ENCODE peak calls at places on chromosomes 5 and 9, in seven cellular contexts. F is breast epithelium, N is upper lobe of left lung, K is sigmoid colon, S is endothelial cell of umbilical vein, L is HCT116, U is H1. O is an unnamed sample.

GRCh38 chr5:68239485-68239884 is 23.9 kb downstream of the PIK3R1 start:
- DNase-seq in F (peak; percentile 69), N (peak; percentile 85), K (peak; percentile 95), S (peak; percentile 60), L (no peak), U (no peak), O (no peak)

GRCh38 chr5:118692811-118693342 is 295.5 kb downstream of the DTWD2 start:
- DNase-seq in F (no peak), N (no peak), K (no peak), S (no peak), L (no peak), U (peak; percentile 1), O (no peak)

GRCh38 chr5:150723845-150724244 is 23.0 kb upstream of the RBM22 start:
- DNase-seq in F (no peak), N (no peak), K (no peak), S (no peak), L (no peak), U (no peak), O (no peak)

GRCh38 chr5:111548992-111549649 is 36.8 kb upstream of the STARD4 start:
- DNase-seq in F (no peak), N (no peak), K (no peak), S (no peak), L (no peak), U (no peak), O (no peak)

GRCh38 chr5:121707196-121707595 is 144.5 kb upstream of the FTMT start:
- DNase-seq in F (no peak), N (no peak), K (no peak), S (no peak), L (no peak), U (no peak), O (no peak)

GRCh38 chr5:135833961-135834638 is 363 bp upstream of the SLC25A48 start:
- DNase-seq in F (no peak), N (no peak), K (no peak), S (no peak), L (no peak), U (no peak), O (peak; percentile 76)

GRCh38 chr9:37128051-37128450 is 7.7 kb downstream of the ZCCHC7 start:
- DNase-seq in F (no peak), N (no peak), K (no peak), S (no peak), L (no peak), U (no peak), O (no peak)

GRCh38 chr9:99030082-99030481 is 74.8 kb upstream of the TGFBR1 start:
- DNase-seq in F (no peak), N (no peak), K (no peak), S (no peak), L (no peak), U (no peak), O (no peak)

GRCh38 chr5:6712136-6712581 is 1.1 kb upstream of the TENT4A start:
- DNase-seq in F (peak; percentile 23), N (peak; percentile 56), K (peak; percentile 80), S (peak; percentile 60), L (no peak), U (no peak), O (peak; percentile 95)

GRCh38 chr5:7805379-7805778 is 45.6 kb downstream of the CFAP90 start:
- DNase-seq in F (no peak), N (no peak), K (no peak), S (no peak), L (peak; percentile 2), U (no peak), O (no peak)

GRCh38 chr5:56339732-56340131 is 106.6 kb upstream of the ANKRD55 start:
- DNase-seq in F (no peak), N (no peak), K (no peak), S (no peak), L (no peak), U (no peak), O (no peak)

GRCh38 chr5:52802272-52803011 is 14.7 kb downstream of the ITGA1 start:
- DNase-seq in F (no peak), N (no peak), K (no peak), S (peak; percentile 9), L (no peak), U (no peak), O (no peak)

GRCh38 chr5:17184596-17184995 is 32.8 kb upstream of the BASP1 start:
- DNase-seq in F (no peak), N (no peak), K (no peak), S (no peak), L (no peak), U (no peak), O (no peak)

GRCh38 chr5:174396541-174396940 is 327.8 kb upstream of the MSX2 start:
- DNase-seq in F (no peak), N (no peak), K (no peak), S (no peak), L (no peak), U (no peak), O (peak; percentile 69)

GRCh38 chr9:17627641-17628040 is 48.8 kb downstream of the SH3GL2 start:
- DNase-seq in F (no peak), N (no peak), K (no peak), S (no peak), L (no peak), U (no peak), O (no peak)

GRCh38 chr9:129491486-129491855 is 129.4 kb downstream of the C9orf50 start:
- DNase-seq in F (peak; percentile 70), N (peak; percentile 90), K (peak; percentile 93), S (peak; percentile 30), L (no peak), U (no peak), O (no peak)

GRCh38 chr9:127361561-127361960 is 35.4 kb upstream of the SLC2A8 start:
- DNase-seq in F (no peak), N (no peak), K (no peak), S (no peak), L (no peak), U (no peak), O (no peak)

GRCh38 chr9:16336833-16337232 is 533.6 kb downstream of the BNC2 start:
- DNase-seq in F (no peak), N (no peak), K (no peak), S (no peak), L (no peak), U (no peak), O (no peak)

GRCh38 chr5:1152771-1153282 is 41.0 kb upstream of the SLC12A7 start:
- DNase-seq in F (no peak), N (no peak), K (no peak), S (no peak), L (no peak), U (no peak), O (no peak)

GRCh38 chr5:106818552-106818951 is 852.2 kb downstream of the EFNA5 start:
- DNase-seq in F (no peak), N (no peak), K (no peak), S (no peak), L (no peak), U (no peak), O (no peak)

GRCh38 chr5:172833691-172834569 is at the start of gene ERGIC1:
- DNase-seq in F (peak; percentile 66), N (peak; percentile 88), K (peak; percentile 92), S (peak; percentile 82), L (peak; percentile 39), U (no peak), O (no peak)

GRCh38 chr5:142955628-142956027 is 185.5 kb downstream of the ARHGAP26 start:
- DNase-seq in F (no peak), N (no peak), K (no peak), S (no peak), L (no peak), U (no peak), O (no peak)

GRCh38 chr5:126846756-126847155 is 69.8 kb downstream of the LMNB1 start:
- DNase-seq in F (no peak), N (no peak), K (no peak), S (no peak), L (no peak), U (no peak), O (no peak)

DNA sequence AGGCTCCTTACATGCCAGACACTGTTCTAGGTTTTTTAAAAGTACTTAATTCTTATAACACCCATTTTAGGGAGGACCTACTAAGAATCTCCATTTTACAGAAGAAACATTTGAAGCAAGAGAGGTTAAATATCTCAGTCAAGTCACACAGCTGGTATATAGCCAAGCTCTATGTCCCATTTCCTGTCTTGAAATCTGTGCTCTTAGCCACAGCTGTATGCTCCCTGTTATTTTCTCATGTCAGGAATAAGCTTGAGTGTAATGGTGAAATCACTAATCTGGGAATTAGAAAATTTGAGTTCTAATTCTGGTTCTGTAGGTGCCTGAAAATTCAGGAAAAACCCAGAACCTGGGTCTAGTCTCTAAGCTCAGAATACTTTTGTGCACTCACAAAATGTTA is 208.7 kb downstream of the BRINP1 start:
- DNase-seq in F (no peak), N (no peak), K (no peak), S (no peak), L (no peak), U (no peak), O (no peak)
- TF ChIP-seq POLR2AphosphoS5 in F (no peak), N (no peak), K (no peak), S (no peak), L (no peak), U (no peak), O (no peak)

DNA sequence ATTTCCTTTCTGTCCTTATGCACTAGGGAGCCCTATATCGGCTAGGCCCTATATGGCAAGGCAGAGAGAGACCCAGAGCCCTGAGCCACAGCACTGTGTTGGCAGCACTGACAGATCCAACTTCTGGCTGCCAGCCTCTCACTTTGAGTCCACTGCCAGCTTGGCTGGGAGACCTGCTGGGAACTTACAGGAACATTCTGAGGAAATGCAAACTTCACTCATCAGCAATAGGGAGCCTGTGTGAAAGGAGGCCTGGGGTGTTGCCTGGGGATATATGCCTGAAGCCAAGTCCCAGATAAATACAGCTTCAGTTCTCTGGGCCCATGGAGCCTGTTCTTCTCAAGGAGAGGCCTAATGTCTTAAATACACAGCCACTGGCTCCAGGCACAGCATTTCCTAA is 78.0 kb downstream of the ADRB2 start:
- DNase-seq in F (peak; percentile 74), N (peak; percentile 71), K (peak; percentile 91), S (no peak), L (no peak), U (no peak), O (no peak)
- TF ChIP-seq POLR2AphosphoS5 in F (no peak), N (peak; percentile 22), K (peak; percentile 45), S (no peak), L (no peak), U (no peak), O (no peak)

GRCh38 chr5:62184444-62184843 is 121.6 kb upstream of the KIF2A start:
- DNase-seq in F (no peak), N (no peak), K (no peak), S (no peak), L (no peak), U (no peak), O (no peak)

GRCh38 chr5:62183727-62184126 is 122.3 kb upstream of the KIF2A start:
- DNase-seq in F (no peak), N (no peak), K (no peak), S (no peak), L (no peak), U (no peak), O (no peak)

GRCh38 chr5:62178258-62178657 is 127.7 kb upstream of the KIF2A start:
- DNase-seq in F (no peak), N (no peak), K (no peak), S (no peak), L (no peak), U (no peak), O (no peak)

GRCh38 chr5:62182802-62183201 is 123.2 kb upstream of the KIF2A start:
- DNase-seq in F (no peak), N (no peak), K (no peak), S (no peak), L (no peak), U (no peak), O (no peak)
- TF ChIP-seq POLR2AphosphoS5 in F (no peak), N (no peak), K (no peak), S (no peak), L (no peak), U (no peak), O (no peak)

GRCh38 chr9:27126682-27127081 is 17.7 kb downstream of the TEK start:
- DNase-seq in F (no peak), N (no peak), K (no peak), S (no peak), L (no peak), U (no peak), O (no peak)
- TF ChIP-seq POLR2AphosphoS5 in F (no peak), N (no peak), K (peak; percentile 81), S (no peak), L (no peak), U (no peak), O (no peak)

O was measured in vagina.